ENCODE peak calls at places on chromosomes 6 and 20, in four cellular contexts. J is stimulated activated naive CD4-positive, alpha-beta T cell; M is activated T-helper 9 cell treated with anti-CD3 and anti-CD28 coated beads, Interleukin-2, amount 50 U/mL, for 16 hours; H is fibroblast of the conjunctiva. D is an unnamed sample.

GRCh38 chr20:57683876-57684275 is 25.9 kb downstream of the PMEPA1 start:
- DNase-seq in J (no peak), M (no peak), H (no peak), D (no peak)

GRCh38 chr6:144661101-144661806 is 376.1 kb downstream of the UTRN start:
- DNase-seq in J (no peak), M (no peak), H (no peak), D (no peak)

GRCh38 chr20:3964719-3965118 is 50.6 kb downstream of the RNF24 start:
- DNase-seq in J (no peak), M (no peak), H (no peak), D (no peak)

GRCh38 chr6:11328613-11329247 is 96.3 kb upstream of the NEDD9 start:
- DNase-seq in J (no peak), M (no peak), H (no peak), D (no peak)

GRCh38 chr6:152091851-152092341 is 284.4 kb downstream of the ESR1 start:
- DNase-seq in J (no peak), M (no peak), H (no peak), D (peak)

GRCh38 chr20:9417665-9418064 is 96.7 kb upstream of the LAMP5 start:
- DNase-seq in J (no peak), M (no peak), H (no peak), D (no peak)

GRCh38 chr6:163001341-163001740 is 273.6 kb downstream of the PACRG start:
- DNase-seq in J (no peak), M (no peak), H (no peak), D (peak)

GRCh38 chr6:125773387-125774341 is 17.1 kb upstream of the NCOA7 start:
- DNase-seq in J (no peak), M (no peak), H (no peak), D (no peak)

GRCh38 chr6:42404494-42404893 is 47.2 kb downstream of the TRERF1 start:
- DNase-seq in J (no peak), M (no peak), H (peak), D (no peak)

GRCh38 chr6:142011156-142011555 is 121.6 kb upstream of the GJE1 start:
- DNase-seq in J (no peak), M (no peak), H (no peak), D (no peak)

GRCh38 chr6:34912715-34913464 is 23.8 kb downstream of the ANKS1A start:
- DNase-seq in J (peak), M (peak), H (no peak), D (peak)

GRCh38 chr6:109322825-109323580 is 59.3 kb downstream of the CD164 start:
- DNase-seq in J (no peak), M (no peak), H (no peak), D (no peak)

GRCh38 chr6:51737580-51738360 is 349.6 kb downstream of the PKHD1 start:
- DNase-seq in J (no peak), M (no peak), H (no peak), D (no peak)

GRCh38 chr6:77292564-77293546 is 170.4 kb downstream of the HTR1B start:
- DNase-seq in J (no peak), M (no peak), H (peak), D (peak)

GRCh38 chr6:88650029-88650619 is 313.3 kb downstream of the RNGTT start:
- DNase-seq in J (no peak), M (no peak), H (peak), D (peak)

GRCh38 chr20:32580970-32581838 is 3.9 kb downstream of the NOL4L start:
- DNase-seq in J (peak), M (no peak), H (no peak), D (no peak)

GRCh38 chr6:21666788-21667681 is 73.5 kb downstream of the SOX4 start:
- DNase-seq in J (no peak), M (no peak), H (no peak), D (no peak)

GRCh38 chr6:37137201-37137880 is 32.6 kb upstream of the PIM1 start:
- DNase-seq in J (no peak), M (peak), H (peak), D (peak)

GRCh38 chr20:1805816-1806215 is 89.4 kb upstream of the SIRPA start:
- DNase-seq in J (no peak), M (no peak), H (no peak), D (no peak)

GRCh38 chr20:37727957-37728634 is 34.3 kb downstream of the CTNNBL1 start:
- DNase-seq in J (no peak), M (no peak), H (no peak), D (no peak)

GRCh38 chr20:63167026-63167917 is 48.7 kb downstream of the YTHDF1 start:
- DNase-seq in J (no peak), M (no peak), H (no peak), D (no peak)

GRCh38 chr6:144286503-144287393 is 1.6 kb downstream of the UTRN start:
- DNase-seq in J (peak), M (no peak), H (no peak), D (peak)

GRCh38 chr6:89887452-89888137 is 6.7 kb upstream of the GJA10 start:
- DNase-seq in J (no peak), M (no peak), H (no peak), D (no peak)

GRCh38 chr6:148146717-148147116 is 195.9 kb upstream of the SASH1 start:
- DNase-seq in J (no peak), M (peak), H (no peak), D (no peak)

GRCh38 chr20:23157741-23158140 is 71.6 kb upstream of the CD93 start:
- DNase-seq in J (no peak), M (no peak), H (no peak), D (peak)

GRCh38 chr6:54646069-54646468 is 200.5 kb upstream of the FAM83B start:
- DNase-seq in J (no peak), M (no peak), H (no peak), D (no peak)

GRCh38 chr20:61042501-61043385 is 209.3 kb upstream of the CDH4 start:
- DNase-seq in J (no peak), M (no peak), H (no peak), D (no peak)

GRCh38 chr6:111651185-111652034 is 45.7 kb upstream of the TRAF3IP2 start:
- DNase-seq in J (no peak), M (no peak), H (no peak), D (no peak)

GRCh38 chr20:62359491-62360121 is 7.5 kb downstream of the LAMA5 start:
- DNase-seq in J (no peak), M (no peak), H (peak), D (no peak)

GRCh38 chr20:56554869-56555268 is 21.8 kb downstream of the FAM209B start:
- DNase-seq in J (no peak), M (no peak), H (peak), D (peak)

GRCh38 chr6:77366798-77367197 is 96.5 kb downstream of the HTR1B start:
- DNase-seq in J (no peak), M (no peak), H (no peak), D (no peak)

GRCh38 chr20:4064118-4064962 is 49.0 kb upstream of the RNF24 start:
- DNase-seq in J (no peak), M (no peak), H (peak), D (peak)

GRCh38 chr6:93423542-93423941 is 4.2 kb upstream of the EPHA7 start:
- DNase-seq in J (no peak), M (no peak), H (no peak), D (peak)

GRCh38 chr20:1908191-1908590 is 13.0 kb downstream of the SIRPA start:
- DNase-seq in J (no peak), M (no peak), H (no peak), D (no peak)

GRCh38 chr6:163413345-163414116 is 987 bp upstream of the QKI start:
- DNase-seq in J (peak), M (peak), H (peak), D (peak)

GRCh38 chr20:57584768-57585461 is 24.0 kb downstream of the PCK1 start:
- DNase-seq in J (no peak), M (no peak), H (no peak), D (no peak)

GRCh38 chr20:45372646-45373352 is 5.3 kb downstream of the TP53TG5 start:
- DNase-seq in J (no peak), M (no peak), H (no peak), D (no peak)

GRCh38 chr6:32968770-32969684 is 633 bp downstream of the BRD2 start:
- DNase-seq in J (peak), M (peak), H (peak), D (peak)

GRCh38 chr20:46434597-46434996 is 28.2 kb upstream of the ELMO2 start:
- DNase-seq in J (no peak), M (no peak), H (no peak), D (no peak)

GRCh38 chr20:14384411-14384810 is 47.0 kb upstream of the FLRT3 start:
- DNase-seq in J (no peak), M (no peak), H (peak), D (no peak)

D was measured in astrocyte of the cerebellum.